ENCODE peak calls at places on chromosome 2, in nine cellular contexts. B is HCT116, C is HepG2, R is Panc1, I is GM23338, D is A549, V is GM12878, F is K562, Z is SK-N-SH. P is an unnamed sample.

GRCh38 chr2:119208791-119209203 is 14.8 kb upstream of the STEAP3 start:
- DNase-seq in B (peak; percentile 50), C (no peak), R (no peak), I (no peak), D (peak; percentile 26), V (no peak), F (no peak), Z (no peak), P (no peak)

GRCh38 chr2:105378921-105379383 is 19.9 kb downstream of the FHL2 start:
- DNase-seq in B (no peak), C (no peak), R (no peak), I (no peak), D (no peak), V (no peak), F (no peak), Z (no peak), P (no peak)

GRCh38 chr2:133122529-133122928 is 445.7 kb downstream of the NCKAP5 start:
- DNase-seq in B (no peak), C (no peak), R (no peak), I (no peak), D (no peak), V (no peak), F (no peak), Z (no peak), P (no peak)

GRCh38 chr2:122072666-122073065 is 317.2 kb downstream of the TSN start:
- DNase-seq in B (no peak), C (no peak), R (no peak), I (no peak), D (no peak), V (no peak), F (no peak), Z (no peak), P (no peak)

GRCh38 chr2:189609423-189609816 is 28.8 kb upstream of the SLC40A1 start:
- DNase-seq in B (no peak), C (peak; percentile 59), R (no peak), I (no peak), D (no peak), V (no peak), F (no peak), Z (no peak), P (no peak)

GRCh38 chr2:113700186-113700841 is 56.1 kb downstream of the SLC35F5 start:
- DNase-seq in B (no peak), C (peak; percentile 46), R (peak; percentile 41), I (peak; percentile 79), D (no peak), V (peak; percentile 51), F (peak; percentile 70), Z (peak; percentile 57), P (peak; percentile 67)

GRCh38 chr2:16005389-16005788 is 65.0 kb downstream of the MYCN start:
- DNase-seq in B (no peak), C (no peak), R (no peak), I (no peak), D (no peak), V (no peak), F (no peak), Z (no peak), P (peak; percentile 22)

GRCh38 chr2:135149251-135149650 is 97.2 kb downstream of the RAB3GAP1 start:
- DNase-seq in B (no peak), C (peak; percentile 15), R (no peak), I (no peak), D (no peak), V (no peak), F (no peak), Z (no peak), P (no peak)

GRCh38 chr2:162317058-162317742 is 1.3 kb downstream of the IFIH1 start:
- DNase-seq in B (no peak), C (no peak), R (no peak), I (no peak), D (no peak), V (no peak), F (no peak), Z (no peak), P (no peak)

GRCh38 chr2:42504364-42505230 is 10.8 kb upstream of the KCNG3 start:
- DNase-seq in B (no peak), C (peak; percentile 95), R (no peak), I (no peak), D (no peak), V (no peak), F (no peak), Z (no peak), P (no peak)

GRCh38 chr2:172861163-172861562 is 125.5 kb downstream of the RAPGEF4 start:
- DNase-seq in B (no peak), C (no peak), R (no peak), I (no peak), D (no peak), V (no peak), F (no peak), Z (no peak), P (no peak)
- TF ChIP-seq REST in B (no peak), C (no peak), R (no peak), I (no peak), D (no peak), V (no peak), F (no peak), Z (no peak), P (no peak)

GRCh38 chr2:40412456-40412855 is 39.4 kb downstream of the SLC8A1 start:
- DNase-seq in B (peak; percentile 16), C (no peak), R (no peak), I (no peak), D (no peak), V (no peak), F (no peak), Z (no peak), P (no peak)
- TF ChIP-seq REST in B (no peak), C (no peak), R (no peak), I (no peak), D (no peak), V (no peak), F (no peak), Z (no peak), P (no peak)

DNA sequence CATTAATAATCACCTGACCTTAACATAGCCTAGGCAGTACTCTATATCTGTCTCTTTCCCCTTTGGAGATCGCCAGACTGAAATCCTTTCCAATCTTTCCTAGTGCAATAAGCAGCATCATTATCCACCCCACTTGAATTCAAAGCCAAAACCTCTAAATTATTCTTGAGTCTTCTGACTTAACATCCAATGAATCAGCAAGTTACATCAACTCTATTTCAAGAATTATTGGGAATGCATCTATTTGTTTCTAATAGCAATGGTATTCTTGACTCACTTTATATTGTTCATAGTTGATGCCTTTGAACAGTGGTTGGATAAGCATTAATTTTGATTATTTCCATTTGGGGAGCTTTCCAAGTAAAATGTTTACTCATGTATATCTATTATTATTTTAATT is 144.8 kb downstream of the ZNF804A start:
- DNase-seq in B (no peak), C (no peak), R (no peak), I (no peak), D (no peak), V (no peak), F (no peak), Z (no peak), P (no peak)
- TF ChIP-seq REST in B (no peak), C (no peak), R (no peak), I (no peak), D (no peak), V (no peak), F (no peak), Z (no peak), P (no peak)

DNA sequence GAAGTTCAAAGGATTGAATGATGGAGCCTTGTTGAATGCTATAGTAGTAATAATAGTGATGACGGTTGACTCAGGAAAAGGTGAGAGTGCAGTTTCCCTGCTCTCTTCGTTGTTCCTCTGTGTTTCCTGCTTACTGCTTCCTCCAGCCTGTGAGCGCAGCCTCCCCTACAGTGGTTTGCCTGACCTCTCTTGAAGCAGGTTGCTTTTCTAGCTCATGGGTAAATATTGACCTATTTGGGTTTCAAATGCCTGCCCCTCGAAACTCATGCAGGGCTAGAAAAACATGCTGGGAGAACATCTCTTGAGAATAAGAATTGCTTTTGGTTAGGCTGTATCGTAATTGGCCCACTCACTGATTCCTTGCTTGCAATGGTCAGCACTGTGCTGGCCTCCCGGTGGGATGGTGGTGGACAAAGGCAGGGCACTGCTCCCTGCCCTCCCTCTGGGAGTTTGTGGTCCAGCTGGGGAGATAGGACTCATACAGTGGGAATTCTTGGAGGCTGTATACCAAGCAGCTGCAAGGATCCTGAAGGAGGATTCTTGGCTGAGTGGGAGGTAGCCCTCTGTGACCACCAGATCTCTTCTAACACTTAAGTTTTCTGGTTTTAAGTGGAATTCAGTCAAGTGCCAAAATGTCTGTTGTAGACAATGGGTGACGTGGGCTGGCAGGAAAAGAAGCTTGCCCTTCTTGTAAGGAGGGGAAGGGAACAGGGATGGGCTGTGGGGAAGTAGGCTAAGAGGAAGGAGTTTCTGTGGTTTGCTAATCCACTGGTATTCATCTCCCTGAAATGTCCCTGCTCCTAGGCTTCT is 5.4 kb upstream of the RNF181 start:
- DNase-seq in B (no peak), C (peak; percentile 82), R (no peak), I (no peak), D (no peak), V (no peak), F (no peak), Z (no peak), P (peak; percentile 52)
- TF ChIP-seq REST in B (no peak), C (no peak), R (no peak), I (no peak), D (no peak), V (no peak), F (no peak), Z (no peak), P (no peak)

DNA sequence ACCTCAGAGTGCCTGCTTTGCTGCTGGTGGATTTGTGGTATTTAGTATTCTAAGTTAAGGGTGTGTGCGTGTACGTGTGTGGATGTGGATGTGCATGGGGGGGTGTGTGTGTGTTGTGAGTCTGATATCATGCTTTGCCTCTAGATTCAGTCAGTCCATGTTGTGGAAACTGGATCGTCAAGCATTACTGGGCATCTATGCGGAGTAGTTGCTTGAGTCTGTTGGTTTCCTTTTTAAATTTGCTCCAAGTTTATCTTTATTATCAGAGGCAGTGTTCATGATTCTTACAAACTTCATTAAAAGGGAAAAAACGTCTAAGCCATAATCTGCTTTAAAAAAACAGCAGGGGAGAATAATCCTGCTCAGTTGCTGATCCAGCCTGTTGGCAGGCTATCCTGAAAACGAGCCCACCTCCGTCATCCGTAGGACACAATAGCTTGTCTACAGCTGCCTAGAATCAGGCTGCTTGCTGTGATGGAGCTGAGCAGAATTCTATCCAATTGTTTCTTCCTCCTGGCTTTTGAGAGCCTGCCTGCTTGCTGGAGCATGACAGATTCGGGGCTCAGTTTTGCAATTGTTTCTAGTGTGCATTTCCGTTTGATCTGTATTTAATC is 6.7 kb downstream of the SH3RF3 start:
- DNase-seq in B (no peak), C (no peak), R (no peak), I (no peak), D (no peak), V (no peak), F (no peak), Z (no peak), P (no peak)
- TF ChIP-seq REST in B (no peak), C (no peak), R (no peak), I (no peak), D (no peak), V (no peak), F (no peak), Z (no peak), P (no peak)

P was measured in HL-60.